ENCODE peak calls at places on chromosomes 4 and X, in ten cellular contexts. L is SHP77 treated with DMSO at 0.1 percent for 48 hours; V is GM10248; M is NCI-H2081; D is stimulated activated CD8-positive, alpha-beta memory T cell treated with anti-CD3 and anti-CD28 coated beads, Interleukin-15, amount 100 ng/mL, for 24 hours; N is AG08395; Q is LHCN-M2; A is activated CD8-positive, alpha-beta memory T cell treated with anti-CD3 and anti-CD28 coated beads for 1 hour; O is osteoblast; U is NAMALWA. F is an unnamed sample.

GRCh38 chr4:10958226-10958856 is 273.8 kb upstream of the CLNK start:
- DNase-seq in L (no peak), V (no peak), M (no peak), D (no peak), N (no peak), Q (no peak), A (no peak), O (no peak), U (no peak), F (no peak)

GRCh38 chr4:113449407-113449974 is 312.0 kb downstream of the CAMK2D start:
- DNase-seq in L (no peak), V (no peak), M (no peak), D (no peak), N (no peak), Q (no peak), A (no peak), O (no peak), U (no peak), F (no peak)

GRCh38 chr4:158033416-158033863 is 139.4 kb downstream of the GASK1B start:
- DNase-seq in L (no peak), V (no peak), M (no peak), D (no peak), N (no peak), Q (no peak), A (no peak), O (peak; percentile 30), U (no peak), F (no peak)

GRCh38 chr4:15891312-15891711 is 47.2 kb downstream of the FGFBP1 start:
- DNase-seq in L (no peak), V (peak; percentile 23), M (no peak), D (no peak), N (no peak), Q (no peak), A (no peak), O (no peak), U (peak; percentile 21), F (no peak)

GRCh38 chrX:13717697-13718483 is 16.5 kb downstream of the TRAPPC2 start:
- DNase-seq in L (no peak), V (no peak), M (no peak), D (no peak), N (peak; percentile 33), Q (no peak), A (no peak), O (no peak), U (no peak), F (no peak)

GRCh38 chr4:18214656-18215055 is 193.1 kb upstream of the LCORL start:
- DNase-seq in L (no peak), V (no peak), M (no peak), D (no peak), N (no peak), Q (no peak), A (no peak), O (no peak), U (no peak), F (no peak)

GRCh38 chr4:102308032-102308799 is 37.1 kb downstream of the SLC39A8 start:
- DNase-seq in L (no peak), V (no peak), M (no peak), D (no peak), N (no peak), Q (peak; percentile 19), A (no peak), O (no peak), U (peak; percentile 21), F (no peak)

GRCh38 chr4:19259920-19260319 is 991.8 kb upstream of the SLIT2 start:
- DNase-seq in L (no peak), V (no peak), M (no peak), D (no peak), N (no peak), Q (no peak), A (no peak), O (no peak), U (no peak), F (no peak)

GRCh38 chr4:68271851-68272756 is 26.6 kb upstream of the TMPRSS11B start:
- DNase-seq in L (no peak), V (peak; percentile 44), M (peak; percentile 6), D (no peak), N (peak; percentile 68), Q (peak; percentile 71), A (no peak), O (peak; percentile 74), U (peak; percentile 74), F (peak; percentile 59)

GRCh38 chr4:146442801-146443200 is 78.9 kb downstream of the SLC10A7 start:
- DNase-seq in L (no peak), V (no peak), M (no peak), D (no peak), N (peak; percentile 16), Q (peak; percentile 55), A (no peak), O (peak; percentile 48), U (no peak), F (no peak)

GRCh38 chrX:44828008-44828605 is 15.7 kb upstream of the DUSP21 start:
- DNase-seq in L (peak; percentile 13), V (no peak), M (no peak), D (no peak), N (peak; percentile 75), Q (peak; percentile 67), A (no peak), O (peak; percentile 71), U (no peak), F (no peak)

F was measured in NCI-H146.